ENCODE peak calls at places on chromosomes 12 and 14, in four cellular contexts. K is right lobe of liver, S is aorta, L is cardiac muscle cell. G is an unnamed sample.
A peak's percentile ranks its signal among the peaks of the same experiment; 100 is the strongest.

GRCh38 chr12:79121486-79121885 is 256.9 kb downstream of the SYT1 start:
- DNase-seq in K (no peak), S (no peak), L (no peak), G (no peak)

GRCh38 chr14:61478971-61479473 is 157.6 kb downstream of the PRKCH start:
- DNase-seq in K (no peak), S (no peak), L (no peak), G (no peak)

GRCh38 chr12:53786411-53786810 is 34.6 kb upstream of the CISTR start:
- DNase-seq in K (peak; percentile 44), S (no peak), L (no peak), G (no peak)

GRCh38 chr12:126219654-126220279 is 1154.5 kb downstream of the AACS start:
- DNase-seq in K (no peak), S (no peak), L (no peak), G (no peak)

GRCh38 chr12:31321565-31322228 is 4.3 kb downstream of the SINHCAF start:
- DNase-seq in K (no peak), S (no peak), L (no peak), G (no peak)

GRCh38 chr12:124422570-124423523 is 128.0 kb downstream of the RFLNA start:
- DNase-seq in K (peak; percentile 92), S (peak; percentile 96), L (no peak), G (peak; percentile 86)

GRCh38 chr12:120684523-120684932 is 2.4 kb upstream of the MLEC start:
- DNase-seq in K (no peak), S (no peak), L (no peak), G (no peak)

GRCh38 chr12:52629251-52630103 is 11.1 kb upstream of the KRT73 start:
- DNase-seq in K (no peak), S (no peak), L (no peak), G (no peak)

GRCh38 chr12:111643428-111643826 is 42.3 kb downstream of the BRAP start:
- DNase-seq in K (peak; percentile 78), S (no peak), L (no peak), G (no peak)

GRCh38 chr14:90624732-90625444 is 191.3 kb downstream of the TTC7B start:
- DNase-seq in K (no peak), S (no peak), L (peak; percentile 43), G (no peak)

GRCh38 chr14:31449136-31449535 is 8.2 kb downstream of the DTD2 start:
- DNase-seq in K (no peak), S (no peak), L (no peak), G (no peak)

GRCh38 chr14:61451491-61451890 is 130.1 kb downstream of the PRKCH start:
- DNase-seq in K (peak; percentile 22), S (no peak), L (no peak), G (no peak)

GRCh38 chr12:49750027-49750977 is 8.9 kb downstream of the TMBIM6 start:
- DNase-seq in K (no peak), S (no peak), L (peak; percentile 23), G (no peak)

GRCh38 chr14:93019970-93020369 is 95.8 kb downstream of the ITPK1 start:
- DNase-seq in K (no peak), S (no peak), L (no peak), G (no peak)

GRCh38 chr12:105084251-105085250 is at the start of gene ALDH1L2:
- DNase-seq in K (peak; percentile 63), S (peak; percentile 91), L (peak; percentile 77), G (peak; percentile 96)

GRCh38 chr12:19761465-19761864 is 322.2 kb downstream of the AEBP2 start:
- DNase-seq in K (no peak), S (no peak), L (no peak), G (no peak)

GRCh38 chr14:48568252-48568651 is 892.8 kb upstream of the MDGA2 start:
- DNase-seq in K (no peak), S (no peak), L (no peak), G (no peak)

GRCh38 chr12:23543767-23544166 is 405.7 kb downstream of the SOX5 start:
- DNase-seq in K (no peak), S (no peak), L (no peak), G (no peak)

GRCh38 chr12:54021432-54022013 is 6.7 kb upstream of the HOXC6 start:
- DNase-seq in K (no peak), S (peak; percentile 32), L (no peak), G (no peak)

GRCh38 chr12:117533687-117534086 is 172.3 kb upstream of the NOS1 start:
- DNase-seq in K (peak; percentile 7), S (no peak), L (no peak), G (no peak)

GRCh38 chr14:73761621-73762355 is 47.6 kb upstream of the PNMA1 start:
- DNase-seq in K (no peak), S (no peak), L (no peak), G (no peak)

GRCh38 chr12:64256166-64256800 is 34.2 kb upstream of the KICS2 start:
- DNase-seq in K (no peak), S (no peak), L (peak; percentile 78), G (no peak)

GRCh38 chr12:96387981-96388380 is 12.3 kb downstream of the CDK17 start:
- DNase-seq in K (no peak), S (no peak), L (no peak), G (no peak)

GRCh38 chr14:76687611-76688372 is 73.5 kb upstream of the VASH1 start:
- DNase-seq in K (peak; percentile 93), S (no peak), L (no peak), G (no peak)

GRCh38 chr12:93197067-93197593 is 180.6 kb upstream of the NUDT4 start:
- DNase-seq in K (no peak), S (no peak), L (no peak), G (no peak)

GRCh38 chr14:40694026-40694425 is 912.6 kb upstream of the LRFN5 start:
- DNase-seq in K (no peak), S (no peak), L (no peak), G (no peak)

GRCh38 chr14:74697543-74697942 is 15.3 kb downstream of the AREL1 start:
- DNase-seq in K (no peak), S (no peak), L (no peak), G (peak; percentile 46)

GRCh38 chr14:90577661-90578282 is 180.9 kb downstream of the CALM1 start:
- DNase-seq in K (no peak), S (no peak), L (no peak), G (peak; percentile 71)

GRCh38 chr12:22332191-22332590 is 2.3 kb downstream of the ST8SIA1 start:
- DNase-seq in K (no peak), S (no peak), L (no peak), G (no peak)

GRCh38 chr14:92529895-92530294 is 16.3 kb downstream of the RIN3 start:
- DNase-seq in K (no peak), S (no peak), L (no peak), G (no peak)

GRCh38 chr12:68336754-68337343 is 4.7 kb upstream of the MDM1 start:
- DNase-seq in K (no peak), S (no peak), L (no peak), G (no peak)

GRCh38 chr12:124730455-124730932 is 133.2 kb downstream of the SCARB1 start:
- DNase-seq in K (no peak), S (peak; percentile 47), L (peak; percentile 80), G (no peak)

GRCh38 chr12:62794218-62794583 is 140.7 kb downstream of the PPM1H start:
- DNase-seq in K (no peak), S (no peak), L (no peak), G (no peak)

GRCh38 chr14:105700622-105701288 is 174.4 kb downstream of the TMEM121 start:
- DNase-seq in K (no peak), S (no peak), L (no peak), G (no peak)

GRCh38 chr12:109763201-109763841 is 49.7 kb downstream of the FAM222A start:
- DNase-seq in K (no peak), S (peak; percentile 37), L (no peak), G (no peak)

DNA sequence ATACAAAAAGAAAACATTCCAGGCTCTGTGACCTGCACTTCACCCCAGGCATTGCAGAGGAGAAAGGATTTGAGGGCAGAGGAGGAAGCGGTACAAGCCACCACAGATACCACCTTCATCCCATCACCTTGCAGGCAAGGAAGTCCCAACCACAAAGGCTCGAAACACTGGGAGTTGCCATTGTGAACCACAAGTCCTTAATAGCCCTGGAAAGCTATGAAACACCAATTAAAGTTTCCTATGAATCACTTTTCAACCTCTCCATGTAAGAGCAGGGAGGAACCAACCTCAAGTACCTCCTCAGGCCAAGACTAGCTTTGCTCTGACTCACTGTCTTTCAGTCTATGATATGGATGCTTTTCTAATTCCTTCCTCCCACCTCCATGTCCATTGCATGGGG is 27.0 kb downstream of the MAP3K9 start:
- DNase-seq in K (no peak), S (no peak), L (no peak), G (no peak)
- H3K4me1 ChIP-seq in K (no peaks in the 10 kb centered on the region), S (no peaks in the 10 kb centered on the region), L (no peaks in the 10 kb centered on the region), G (peaks cover 5% of the 10 kb centered on the region)

GRCh38 chr12:75760481-75761324 is 249.3 kb upstream of the KRR1 start:
- DNase-seq in K (no peak), S (no peak), L (no peak), G (no peak)

GRCh38 chr12:75759196-75759595 is 247.8 kb upstream of the KRR1 start:
- DNase-seq in K (no peak), S (no peak), L (no peak), G (no peak)

GRCh38 chr12:75756771-75757170 is 245.4 kb upstream of the KRR1 start:
- DNase-seq in K (no peak), S (no peak), L (no peak), G (no peak)

GRCh38 chr12:75756112-75756511 is 244.7 kb upstream of the KRR1 start:
- DNase-seq in K (no peak), S (no peak), L (no peak), G (no peak)

DNA sequence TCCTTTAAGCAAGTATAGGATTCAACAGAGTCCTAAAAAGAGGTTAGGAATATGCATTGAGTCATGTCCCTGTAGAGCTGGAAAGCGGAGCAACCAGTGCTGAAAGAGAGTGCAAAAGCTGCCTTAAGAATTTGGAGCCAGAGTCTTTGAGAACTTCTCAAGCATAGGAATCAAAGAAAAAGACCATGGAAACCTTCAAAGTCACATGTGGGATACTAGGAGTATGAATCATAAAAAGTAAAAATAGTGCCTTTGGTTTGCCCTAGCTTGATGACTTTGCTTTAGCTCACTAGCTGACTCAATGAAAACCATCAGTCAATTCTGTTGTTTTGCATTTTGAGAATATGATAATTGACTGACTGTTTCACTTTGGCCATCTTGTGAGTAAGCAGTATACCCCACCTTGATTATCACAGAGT is 248.4 kb upstream of the KRR1 start:
- DNase-seq in K (no peak), S (no peak), L (no peak), G (no peak)
- H3K4me1 ChIP-seq in K (no peaks in the 10 kb centered on the region), S (no peaks in the 10 kb centered on the region), L (no peaks in the 10 kb centered on the region), G (no peaks in the 10 kb centered on the region)

GRCh38 chr12:6932766-6933165 is 5.0 kb downstream of the ATN1 start:
- DNase-seq in K (no peak), S (no peak), L (no peak), G (no peak)
- H3K4me1 ChIP-seq in K (no peaks in the 10 kb centered on the region), S (no peaks in the 10 kb centered on the region), L (peaks cover 12% of the 10 kb centered on the region), G (peaks cover 34% of the 10 kb centered on the region)

GRCh38 chr14:70064111-70064885 is 124.5 kb downstream of the SLC8A3 start:
- DNase-seq in K (no peak), S (no peak), L (no peak), G (no peak)
- H3K4me1 ChIP-seq in K (no peaks in the 10 kb centered on the region), S (no peaks in the 10 kb centered on the region), L (peaks cover 6% of the 10 kb centered on the region), G (no peaks in the 10 kb centered on the region)

G was measured in left lung.